ENCODE peak calls at places on chromosomes 7 and 10, in eight cellular contexts. One of them, this sample, is unnamed.
A peak's percentile ranks its signal among the peaks of the same experiment; 100 is the strongest.

GRCh38 chr10:13865758-13866491 is 279.2 kb downstream of the PRPF18 start:
- DNase-seq in NCI-H2171 treated with DMSO at 0.1 percent for 48 hours: no peak
- DNase-seq in naive thymus-derived CD4-positive, alpha-beta T cell: no peak
- DNase-seq in stimulated activated CD4-positive, alpha-beta T cell treated with anti-CD3 and anti-CD28 coated beads, Interleukin-1b, Interleukin-23, amount 100 ng/mL, for 4 hours: no peak
- DNase-seq in activated CD4-positive, alpha-beta T cell treated with anti-CD3 and anti-CD28 coated beads for 4 hours: no peak
- DNase-seq in cardiac septum: peak; percentile 69
- DNase-seq in head of caudate nucleus: no peak
- DNase-seq in Calu3: peak; percentile 44
- DNase-seq in this sample: no peak

GRCh38 chr7:70285176-70285575 is 686.9 kb downstream of the AUTS2 start:
- DNase-seq in NCI-H2171 treated with DMSO at 0.1 percent for 48 hours: no peak
- DNase-seq in naive thymus-derived CD4-positive, alpha-beta T cell: no peak
- DNase-seq in stimulated activated CD4-positive, alpha-beta T cell treated with anti-CD3 and anti-CD28 coated beads, Interleukin-1b, Interleukin-23, amount 100 ng/mL, for 4 hours: no peak
- DNase-seq in activated CD4-positive, alpha-beta T cell treated with anti-CD3 and anti-CD28 coated beads for 4 hours: no peak
- DNase-seq in cardiac septum: no peak
- DNase-seq in head of caudate nucleus: no peak
- DNase-seq in Calu3: no peak
- DNase-seq in this sample: no peak

GRCh38 chr10:5987747-5988146 is 10.4 kb upstream of the IL15RA start:
- DNase-seq in NCI-H2171 treated with DMSO at 0.1 percent for 48 hours: no peak
- DNase-seq in naive thymus-derived CD4-positive, alpha-beta T cell: no peak
- DNase-seq in stimulated activated CD4-positive, alpha-beta T cell treated with anti-CD3 and anti-CD28 coated beads, Interleukin-1b, Interleukin-23, amount 100 ng/mL, for 4 hours: no peak
- DNase-seq in activated CD4-positive, alpha-beta T cell treated with anti-CD3 and anti-CD28 coated beads for 4 hours: no peak
- DNase-seq in cardiac septum: no peak
- DNase-seq in head of caudate nucleus: no peak
- DNase-seq in Calu3: no peak
- DNase-seq in this sample: no peak

GRCh38 chr7:106367018-106367420 is 82.2 kb upstream of the NAMPT start:
- DNase-seq in NCI-H2171 treated with DMSO at 0.1 percent for 48 hours: peak; percentile 29
- DNase-seq in naive thymus-derived CD4-positive, alpha-beta T cell: no peak
- DNase-seq in stimulated activated CD4-positive, alpha-beta T cell treated with anti-CD3 and anti-CD28 coated beads, Interleukin-1b, Interleukin-23, amount 100 ng/mL, for 4 hours: no peak
- DNase-seq in activated CD4-positive, alpha-beta T cell treated with anti-CD3 and anti-CD28 coated beads for 4 hours: no peak
- DNase-seq in cardiac septum: no peak
- DNase-seq in head of caudate nucleus: no peak
- DNase-seq in Calu3: no peak
- DNase-seq in this sample: no peak

GRCh38 chr10:120396228-120396627 is 60.8 kb upstream of the PLPP4 start:
- DNase-seq in NCI-H2171 treated with DMSO at 0.1 percent for 48 hours: no peak
- DNase-seq in naive thymus-derived CD4-positive, alpha-beta T cell: no peak
- DNase-seq in stimulated activated CD4-positive, alpha-beta T cell treated with anti-CD3 and anti-CD28 coated beads, Interleukin-1b, Interleukin-23, amount 100 ng/mL, for 4 hours: no peak
- DNase-seq in activated CD4-positive, alpha-beta T cell treated with anti-CD3 and anti-CD28 coated beads for 4 hours: no peak
- DNase-seq in cardiac septum: no peak
- DNase-seq in head of caudate nucleus: no peak
- DNase-seq in Calu3: no peak
- DNase-seq in this sample: no peak

GRCh38 chr10:120945801-120946302 is 94.7 kb downstream of the WDR11 start:
- DNase-seq in NCI-H2171 treated with DMSO at 0.1 percent for 48 hours: no peak
- DNase-seq in naive thymus-derived CD4-positive, alpha-beta T cell: no peak
- DNase-seq in stimulated activated CD4-positive, alpha-beta T cell treated with anti-CD3 and anti-CD28 coated beads, Interleukin-1b, Interleukin-23, amount 100 ng/mL, for 4 hours: no peak
- DNase-seq in activated CD4-positive, alpha-beta T cell treated with anti-CD3 and anti-CD28 coated beads for 4 hours: no peak
- DNase-seq in cardiac septum: no peak
- DNase-seq in head of caudate nucleus: peak; percentile 93
- DNase-seq in Calu3: peak; percentile 37
- DNase-seq in this sample: no peak

GRCh38 chr10:132556994-132557441 is 19.4 kb downstream of the INPP5A start:
- DNase-seq in NCI-H2171 treated with DMSO at 0.1 percent for 48 hours: no peak
- DNase-seq in naive thymus-derived CD4-positive, alpha-beta T cell: no peak
- DNase-seq in stimulated activated CD4-positive, alpha-beta T cell treated with anti-CD3 and anti-CD28 coated beads, Interleukin-1b, Interleukin-23, amount 100 ng/mL, for 4 hours: no peak
- DNase-seq in activated CD4-positive, alpha-beta T cell treated with anti-CD3 and anti-CD28 coated beads for 4 hours: no peak
- DNase-seq in cardiac septum: no peak
- DNase-seq in head of caudate nucleus: no peak
- DNase-seq in Calu3: no peak
- DNase-seq in this sample: no peak

GRCh38 chr10:96998329-96998888 is 166.3 kb downstream of the LCOR start:
- DNase-seq in NCI-H2171 treated with DMSO at 0.1 percent for 48 hours: no peak
- DNase-seq in naive thymus-derived CD4-positive, alpha-beta T cell: no peak
- DNase-seq in stimulated activated CD4-positive, alpha-beta T cell treated with anti-CD3 and anti-CD28 coated beads, Interleukin-1b, Interleukin-23, amount 100 ng/mL, for 4 hours: no peak
- DNase-seq in activated CD4-positive, alpha-beta T cell treated with anti-CD3 and anti-CD28 coated beads for 4 hours: no peak
- DNase-seq in cardiac septum: no peak
- DNase-seq in head of caudate nucleus: no peak
- DNase-seq in Calu3: peak; percentile 30
- DNase-seq in this sample: no peak

GRCh38 chr10:45197816-45198595 is 117.4 kb downstream of the OR13A1 start:
- DNase-seq in NCI-H2171 treated with DMSO at 0.1 percent for 48 hours: no peak
- DNase-seq in naive thymus-derived CD4-positive, alpha-beta T cell: no peak
- DNase-seq in stimulated activated CD4-positive, alpha-beta T cell treated with anti-CD3 and anti-CD28 coated beads, Interleukin-1b, Interleukin-23, amount 100 ng/mL, for 4 hours: no peak
- DNase-seq in activated CD4-positive, alpha-beta T cell treated with anti-CD3 and anti-CD28 coated beads for 4 hours: no peak
- DNase-seq in cardiac septum: no peak
- DNase-seq in head of caudate nucleus: no peak
- DNase-seq in Calu3: no peak
- DNase-seq in this sample: no peak

This sample was measured in activated T-helper 1 cell treated with anti-CD3 and anti-CD28 coated beads, Interleukin-12 subunit alpha, Interleukin-12 subunit beta, Interleukin-2, Interleukin-4 antibody, amounts not matched to agents 30 ng/mL and 10 ng/mL and 1 ng/mL, durations not matched to agents 14 hours and 24 hours and 36 hours.